ENCODE peak calls at places on chromosomes 5 and 9, in four cellular contexts. S is HL-60, K is lower lobe of right lung, B is vagina. D is an unnamed sample.
A peak's percentile ranks its signal among the peaks of the same experiment; 100 is the strongest.

GRCh38 chr9:131839281-131840084 is 99.6 kb upstream of the RAPGEF1 start:
- DNase-seq in B (no peak), K (no peak), S (no peak), D (peak; percentile 88)

GRCh38 chr5:167643616-167644015 is 647.8 kb upstream of the WWC1 start:
- DNase-seq in S (no peak), K (no peak), B (no peak), D (no peak)

GRCh38 chr5:132528866-132529634 is 14.3 kb downstream of the IL5 start:
- DNase-seq in B (no peak), S (no peak), K (no peak), D (no peak)

GRCh38 chr9:4839470-4839912 is 46.7 kb downstream of the RCL1 start:
- DNase-seq in B (no peak), S (no peak), K (no peak), D (peak; percentile 18)

GRCh38 chr9:85716031-85716877 is 25.5 kb downstream of the AGTPBP1 start:
- DNase-seq in S (peak; percentile 64), K (no peak), B (no peak), D (no peak)

GRCh38 chr9:69204869-69205268 is 30.8 kb downstream of the TJP2 start:
- DNase-seq in B (no peak), K (no peak), S (no peak), D (peak; percentile 65)

GRCh38 chr9:95857122-95857521 is 18.4 kb upstream of the ERCC6L2 start:
- DNase-seq in B (no peak), K (no peak), S (no peak), D (no peak)

GRCh38 chr5:150590979-150591411 is 49.5 kb upstream of the SYNPO start:
- DNase-seq in K (no peak), S (no peak), B (no peak), D (no peak)

GRCh38 chr9:96458226-96458625 is 8.3 kb downstream of the HABP4 start:
- DNase-seq in K (no peak), B (no peak), S (no peak), D (no peak)

GRCh38 chr5:59021286-59021673 is 438.4 kb downstream of the RAB3C start:
- DNase-seq in S (no peak), K (no peak), B (no peak), D (no peak)

GRCh38 chr5:171288066-171288465 is 21.0 kb upstream of the TLX3 start:
- DNase-seq in K (no peak), S (no peak), B (no peak), D (no peak)

DNA sequence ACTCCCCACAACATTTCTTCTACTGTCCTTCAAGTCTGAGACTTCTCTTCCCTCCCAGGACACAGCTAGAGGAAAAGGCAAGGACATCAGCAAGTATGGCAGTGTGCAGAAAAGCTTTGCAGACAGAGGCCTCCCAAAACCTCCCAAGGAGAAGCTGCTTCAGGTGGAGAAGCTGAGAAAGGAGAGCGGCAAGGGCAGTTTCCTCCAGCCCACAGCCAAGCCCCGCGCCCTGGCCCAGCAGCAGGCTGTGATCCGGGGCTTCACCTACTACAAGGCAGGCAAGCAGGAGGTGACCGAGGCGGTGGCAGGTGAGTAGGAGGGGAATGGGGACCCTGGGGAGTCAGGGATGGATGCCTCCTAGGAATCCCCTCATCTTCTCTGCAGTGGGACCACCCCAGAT is 24.4 kb downstream of the OLFML2A start:
- DNase-seq in B (no peak), K (no peak), S (no peak), D (no peak)
- TF ChIP-seq CTCF in B (no peak), K (no peak), S (no peak), D (no peak)

GRCh38 chr5:122656107-122656506 is 118.8 kb upstream of the SNX2 start:
- DNase-seq in S (no peak), K (no peak), B (no peak), D (peak; percentile 44)

GRCh38 chr5:122656577-122656976 is 118.3 kb upstream of the SNX2 start:
- DNase-seq in S (no peak), K (no peak), B (no peak), D (no peak)

GRCh38 chr5:122649080-122649479 is 125.8 kb upstream of the SNX2 start:
- DNase-seq in S (no peak), K (no peak), B (no peak), D (no peak)

GRCh38 chr5:122653087-122654017 is 121.5 kb upstream of the SNX2 start:
- DNase-seq in S (no peak), B (no peak), K (no peak), D (peak; percentile 80)
- TF ChIP-seq CTCF in S (no peak), B (no peak), K (no peak), D (no peak)

GRCh38 chr9:127194881-127195713 is 69.5 kb upstream of the GARNL3 start:
- DNase-seq in S (no peak), B (no peak), K (peak; percentile 29), D (peak; percentile 46)
- TF ChIP-seq CTCF in S (no peak), B (no peak), K (no peak), D (no peak)

GRCh38 chr5:56330167-56330566 is 97.0 kb upstream of the ANKRD55 start:
- DNase-seq in B (no peak), S (no peak), K (no peak), D (no peak)
- TF ChIP-seq CTCF in B (no peak), S (no peak), K (no peak), D (no peak)

GRCh38 chr5:179533024-179533423 is 17.3 kb upstream of the RUFY1 start:
- DNase-seq in K (no peak), S (no peak), B (no peak), D (no peak)
- TF ChIP-seq CTCF in K (no peak), S (no peak), B (no peak), D (no peak)

D was measured in foreskin fibroblast.